ENCODE peak calls at places on chromosomes 4 and X, in nine cellular contexts. Y is AG09309, K is tibial nerve, D is cardiac fibroblast, H is heart left ventricle, G is GM12865, Z is lower leg skin, X is fibroblast of mammary gland, U is Peyer's patch. P is an unnamed sample.

GRCh38 chr4:71456841-71457240 is 118.0 kb downstream of the SLC4A4 start:
- DNase-seq in Y (peak), K (no peak), D (peak), H (no peak), G (no peak), Z (no peak), X (peak), U (no peak), P (peak)

GRCh38 chrX:53153581-53153980 is 59.6 kb downstream of the KANTR start:
- DNase-seq in Y (no peak), K (no peak), D (no peak), H (no peak), G (no peak), Z (no peak), X (no peak), U (no peak), P (no peak)

GRCh38 chr4:184792334-184792733 is 33.4 kb downstream of the ACSL1 start:
- DNase-seq in Y (no peak), K (no peak), D (no peak), H (no peak), G (no peak), Z (no peak), X (no peak), U (no peak), P (no peak)

GRCh38 chrX:77704881-77705280 is 81.1 kb downstream of the ATRX start:
- DNase-seq in Y (no peak), K (no peak), D (no peak), H (no peak), G (no peak), Z (no peak), X (no peak), U (no peak), P (no peak)

GRCh38 chr4:148984951-148985350 is 542.7 kb upstream of the NR3C2 start:
- DNase-seq in Y (no peak), K (no peak), D (no peak), H (no peak), G (no peak), Z (no peak), X (no peak), U (no peak), P (no peak)

GRCh38 chr4:813900-814299 is 12.0 kb downstream of the CPLX1 start:
- DNase-seq in Y (no peak), K (no peak), D (no peak), H (no peak), G (peak), Z (no peak), X (no peak), U (no peak), P (no peak)

GRCh38 chrX:20140410-20140809 is 1.2 kb downstream of the EIF1AX start:
- DNase-seq in Y (no peak), K (no peak), D (peak), H (no peak), G (peak), Z (no peak), X (no peak), U (no peak), P (no peak)

GRCh38 chr4:174450452-174450851 is 71.8 kb downstream of the HPGD start:
- DNase-seq in Y (no peak), K (no peak), D (no peak), H (no peak), G (no peak), Z (no peak), X (no peak), U (no peak), P (peak)

GRCh38 chrX:97367149-97367548 is 483.4 kb downstream of the RPA4 start:
- DNase-seq in Y (peak), K (no peak), D (peak), H (no peak), G (no peak), Z (no peak), X (peak), U (no peak), P (peak)

GRCh38 chr4:40719008-40719623 is 30.6 kb upstream of the NSUN7 start:
- DNase-seq in Y (peak), K (no peak), D (peak), H (no peak), G (peak), Z (no peak), X (peak), U (no peak), P (peak)

GRCh38 chrX:132858018-132858417 is 100.4 kb downstream of the HS6ST2 start:
- DNase-seq in Y (no peak), K (no peak), D (peak), H (no peak), G (no peak), Z (no peak), X (peak), U (no peak), P (no peak)

GRCh38 chr4:84441758-84442377 is 57.2 kb downstream of the NKX6-1 start:
- DNase-seq in Y (no peak), K (no peak), D (no peak), H (no peak), G (no peak), Z (no peak), X (no peak), U (no peak), P (no peak)

GRCh38 chr4:186722856-186723206 is 825 bp downstream of the FAT1 start:
- DNase-seq in Y (no peak), K (no peak), D (no peak), H (no peak), G (no peak), Z (no peak), X (peak), U (no peak), P (peak)

GRCh38 chr4:33837043-33837442 is 2407.3 kb downstream of the ARAP2 start:
- DNase-seq in Y (peak), K (no peak), D (peak), H (no peak), G (no peak), Z (no peak), X (peak), U (no peak), P (peak)

GRCh38 chr4:10034612-10035104 is 13.4 kb upstream of the SLC2A9 start:
- DNase-seq in Y (no peak), K (no peak), D (no peak), H (no peak), G (no peak), Z (peak), X (no peak), U (no peak), P (no peak)

GRCh38 chrX:100995469-100995868 is 26.0 kb downstream of the ARL13A start:
- DNase-seq in Y (peak), K (no peak), D (peak), H (no peak), G (no peak), Z (no peak), X (peak), U (no peak), P (peak)

GRCh38 chr4:181261279-181261678 is 981.9 kb upstream of the TENM3 start:
- DNase-seq in Y (no peak), K (no peak), D (no peak), H (no peak), G (no peak), Z (no peak), X (peak), U (no peak), P (no peak)

GRCh38 chr4:112516401-112517066 is 554 bp upstream of the NEUROG2 start:
- DNase-seq in Y (no peak), K (no peak), D (no peak), H (no peak), G (peak), Z (peak), X (no peak), U (no peak), P (no peak)

GRCh38 chr4:48604041-48604440 is 114.0 kb downstream of the ZAR1 start:
- DNase-seq in Y (no peak), K (no peak), D (no peak), H (no peak), G (no peak), Z (no peak), X (no peak), U (no peak), P (no peak)

GRCh38 chr4:18923496-18924161 is 902.1 kb upstream of the LCORL start:
- DNase-seq in Y (no peak), K (no peak), D (no peak), H (no peak), G (no peak), Z (no peak), X (no peak), U (no peak), P (no peak)

GRCh38 chr4:61520176-61520575 is 320.1 kb downstream of the ADGRL3 start:
- DNase-seq in Y (no peak), K (no peak), D (peak), H (no peak), G (no peak), Z (no peak), X (no peak), U (no peak), P (no peak)

GRCh38 chr4:46432923-46433322 is 43.0 kb upstream of the GABRA2 start:
- DNase-seq in Y (no peak), K (no peak), D (peak), H (no peak), G (no peak), Z (no peak), X (peak), U (no peak), P (no peak)

GRCh38 chr4:157220026-157220881 is at the start of gene GRIA2:
- DNase-seq in Y (peak), K (no peak), D (peak), H (peak), G (no peak), Z (peak), X (peak), U (no peak), P (peak)

GRCh38 chrX:101691823-101692222 is 32.2 kb upstream of the ARMCX2 start:
- DNase-seq in Y (no peak), K (no peak), D (no peak), H (no peak), G (no peak), Z (no peak), X (no peak), U (no peak), P (no peak)

GRCh38 chrX:44828008-44828605 is 15.7 kb upstream of the DUSP21 start:
- DNase-seq in Y (peak), K (no peak), D (peak), H (no peak), G (no peak), Z (no peak), X (peak), U (no peak), P (peak)

GRCh38 chr4:161382655-161383054 is 781.1 kb downstream of the FSTL5 start:
- DNase-seq in Y (no peak), K (no peak), D (no peak), H (no peak), G (no peak), Z (no peak), X (no peak), U (no peak), P (no peak)

GRCh38 chrX:125378205-125378604 is 58.5 kb downstream of the TEX13C start:
- DNase-seq in Y (no peak), K (no peak), D (no peak), H (no peak), G (no peak), Z (no peak), X (no peak), U (no peak), P (no peak)

GRCh38 chr4:136400829-136401228 is 1131.5 kb downstream of the PCDH18 start:
- DNase-seq in Y (no peak), K (no peak), D (no peak), H (no peak), G (no peak), Z (no peak), X (no peak), U (no peak), P (no peak)

GRCh38 chr4:112053825-112054224 is 91.4 kb upstream of the FAM241A start:
- DNase-seq in Y (no peak), K (no peak), D (no peak), H (no peak), G (no peak), Z (no peak), X (no peak), U (no peak), P (no peak)

GRCh38 chr4:70778888-70779422 is 57.2 kb downstream of the RUFY3 start:
- DNase-seq in Y (no peak), K (no peak), D (no peak), H (no peak), G (no peak), Z (no peak), X (peak), U (no peak), P (peak)

GRCh38 chr4:121758896-121759568 is 5.9 kb downstream of the SMIM43 start:
- DNase-seq in Y (no peak), K (no peak), D (peak), H (no peak), G (no peak), Z (no peak), X (peak), U (no peak), P (peak)

GRCh38 chr4:76753814-76754213 is 144.1 kb downstream of the SOWAHB start:
- DNase-seq in Y (no peak), K (no peak), D (peak), H (no peak), G (no peak), Z (no peak), X (peak), U (no peak), P (peak)

GRCh38 chr4:74874785-74875367 is 58.0 kb upstream of the PARM1 start:
- DNase-seq in Y (peak), K (no peak), D (peak), H (no peak), G (peak), Z (no peak), X (peak), U (no peak), P (peak)

GRCh38 chr4:70714061-70714468 is 7.7 kb upstream of the RUFY3 start:
- DNase-seq in Y (no peak), K (no peak), D (no peak), H (no peak), G (no peak), Z (no peak), X (no peak), U (no peak), P (peak)

GRCh38 chr4:48635310-48635709 is 144.8 kb downstream of the FRYL start:
- DNase-seq in Y (no peak), K (no peak), D (peak), H (no peak), G (peak), Z (no peak), X (peak), U (no peak), P (peak)

GRCh38 chrX:155968106-155968714 is 29.3 kb upstream of the IL9R start:
- DNase-seq in Y (no peak), K (no peak), D (no peak), H (no peak), G (peak), Z (no peak), X (no peak), U (no peak), P (no peak)

GRCh38 chrX:140815868-140816267 is 106.3 kb downstream of the LINC00632 start:
- DNase-seq in Y (peak), K (no peak), D (peak), H (no peak), G (no peak), Z (no peak), X (peak), U (no peak), P (peak)

GRCh38 chrX:140822184-140822583 is 112.6 kb downstream of the LINC00632 start:
- DNase-seq in Y (no peak), K (no peak), D (no peak), H (no peak), G (no peak), Z (no peak), X (no peak), U (no peak), P (no peak)

GRCh38 chrX:140822861-140823260 is 113.3 kb downstream of the LINC00632 start:
- DNase-seq in Y (no peak), K (no peak), D (no peak), H (no peak), G (no peak), Z (no peak), X (no peak), U (no peak), P (no peak)

GRCh38 chrX:140821280-140821679 is 111.7 kb downstream of the LINC00632 start:
- DNase-seq in Y (no peak), K (no peak), D (no peak), H (no peak), G (no peak), Z (no peak), X (no peak), U (no peak), P (no peak)

GRCh38 chrX:140817943-140818342 is 108.4 kb downstream of the LINC00632 start:
- DNase-seq in Y (peak), K (no peak), D (peak), H (no peak), G (peak), Z (no peak), X (peak), U (no peak), P (peak)
- TF ChIP-seq CTCF in Y (peak), K (peak), D (peak), H (peak), G (peak), Z (no peak), X (peak), U (peak), P (peak)

GRCh38 chr4:153522800-153523089 is 56.6 kb downstream of the TMEM131L start:
- DNase-seq in Y (no peak), K (no peak), D (no peak), H (no peak), G (peak), Z (no peak), X (no peak), U (no peak), P (no peak)

GRCh38 chr4:153520227-153520626 is 54.1 kb downstream of the TMEM131L start:
- DNase-seq in Y (no peak), K (no peak), D (no peak), H (no peak), G (no peak), Z (no peak), X (no peak), U (no peak), P (no peak)

GRCh38 chr4:153520871-153521329 is 54.7 kb downstream of the TMEM131L start:
- DNase-seq in Y (no peak), K (no peak), D (no peak), H (no peak), G (peak), Z (peak), X (no peak), U (no peak), P (no peak)

GRCh38 chr4:153521995-153522799 is 56.0 kb downstream of the TMEM131L start:
- DNase-seq in Y (no peak), K (no peak), D (no peak), H (no peak), G (peak), Z (no peak), X (no peak), U (peak), P (no peak)

GRCh38 chr4:153521467-153521866 is 55.3 kb downstream of the TMEM131L start:
- DNase-seq in Y (no peak), K (no peak), D (no peak), H (no peak), G (peak), Z (no peak), X (no peak), U (peak), P (no peak)
- H3K4me3 ChIP-seq in Y (no peak), K (no peak), D (no peak), H (no peak), G (peak), Z (no peak), X (no peak), U (no peak), P (no peak)

GRCh38 chrX:22746081-22746480 is 253.7 kb upstream of the DDX53 start:
- DNase-seq in Y (no peak), K (no peak), D (no peak), H (no peak), G (no peak), Z (no peak), X (no peak), U (no peak), P (no peak)

DNA sequence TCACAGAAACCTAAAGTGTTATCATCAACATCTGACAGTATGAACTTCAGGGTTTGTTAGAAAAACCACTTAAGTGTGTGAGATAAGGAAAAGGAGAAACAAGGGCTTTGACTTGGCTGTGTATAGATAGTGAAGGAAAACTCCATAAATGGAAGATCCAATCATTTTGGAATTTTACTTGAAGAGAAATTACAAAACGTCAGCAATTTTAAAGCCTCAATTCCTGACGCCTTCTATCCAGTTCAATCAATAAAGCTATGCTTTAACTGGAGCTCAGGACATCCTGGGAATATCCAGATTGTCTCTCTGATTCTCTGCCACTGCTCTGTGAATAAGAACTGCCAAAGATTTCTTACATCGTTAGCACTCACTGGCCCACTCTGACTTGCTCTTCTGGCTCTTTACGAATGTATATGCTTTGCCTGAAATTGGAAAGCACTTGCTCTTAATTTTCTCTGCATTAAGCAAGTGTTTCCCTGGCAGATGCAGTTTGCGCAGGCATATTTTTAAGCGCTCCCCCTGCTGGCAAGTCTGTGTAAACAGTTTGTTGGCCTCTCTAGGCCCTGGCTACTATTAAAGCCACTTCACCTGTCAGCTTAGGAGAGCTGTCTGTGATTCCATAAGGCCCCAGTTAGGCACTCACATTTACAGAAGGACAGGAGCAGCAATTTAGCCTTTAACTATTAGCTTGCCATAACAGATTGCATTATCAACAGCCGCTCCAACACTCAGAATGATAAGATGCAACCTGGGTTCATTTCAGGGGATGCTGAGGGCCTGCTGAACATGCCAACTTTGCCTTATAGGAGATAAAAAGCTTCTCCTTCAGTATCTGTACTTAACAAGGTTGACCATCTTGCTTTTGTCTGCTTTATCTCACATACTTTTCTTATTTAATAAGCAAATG is 251.4 kb upstream of the DDX53 start:
- DNase-seq in Y (peak), K (no peak), D (peak), H (no peak), G (peak), Z (no peak), X (peak), U (no peak), P (peak)
- TF ChIP-seq CTCF in Y (peak), K (peak), D (peak), H (peak), G (peak), Z (no peak), X (peak), U (peak), P (peak)

DNA sequence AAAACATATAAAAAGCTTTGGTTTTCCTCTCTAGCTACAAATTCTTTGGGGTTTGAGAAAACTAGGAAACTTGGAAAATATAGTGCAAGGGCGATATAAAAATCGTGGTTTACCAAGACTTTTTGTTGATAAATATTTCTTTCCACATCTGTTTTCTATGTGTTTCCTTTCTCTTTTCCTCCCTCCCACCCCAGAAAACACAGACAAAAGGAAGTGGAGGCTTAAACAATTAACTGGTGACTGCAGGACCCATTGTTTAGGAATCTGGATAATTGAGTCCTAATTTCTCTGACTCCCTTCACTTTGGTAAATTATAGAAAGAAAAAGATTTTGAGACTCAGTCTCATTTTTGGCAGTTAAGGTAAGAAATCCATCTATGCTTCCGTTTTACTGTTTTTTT is 203.8 kb downstream of the SPRY1 start:
- DNase-seq in Y (no peak), K (no peak), D (peak), H (no peak), G (no peak), Z (no peak), X (no peak), U (no peak), P (no peak)
- H3K4me3 ChIP-seq in Y (no peak), K (no peak), D (no peak), H (no peak), G (no peak), Z (no peak), X (no peak), U (no peak), P (no peak)

GRCh38 chrX:107777536-107777832 is at the start of gene NCBP2L:
- DNase-seq in Y (no peak), K (no peak), D (no peak), H (no peak), G (no peak), Z (no peak), X (no peak), U (no peak), P (no peak)

GRCh38 chrX:107775000-107775733 is 420 bp downstream of the TSC22D3 start:
- DNase-seq in Y (no peak), K (no peak), D (no peak), H (no peak), G (no peak), Z (no peak), X (no peak), U (no peak), P (peak)

GRCh38 chrX:107776649-107777535 is 641 bp upstream of the NCBP2L start:
- DNase-seq in Y (peak), K (peak), D (peak), H (peak), G (peak), Z (peak), X (peak), U (peak), P (peak)

GRCh38 chrX:107773906-107774435 is 1.6 kb downstream of the TSC22D3 start:
- DNase-seq in Y (no peak), K (no peak), D (no peak), H (no peak), G (no peak), Z (peak), X (no peak), U (no peak), P (no peak)

GRCh38 chrX:107775734-107776511 is at the start of gene TSC22D3:
- DNase-seq in Y (peak), K (peak), D (peak), H (peak), G (peak), Z (peak), X (peak), U (peak), P (peak)
- TF ChIP-seq CTCF in Y (peak), K (no peak), D (peak), H (no peak), G (no peak), Z (no peak), X (no peak), U (peak), P (no peak)

GRCh38 chr4:138255917-138256597 is 13.9 kb upstream of the SLC7A11 start:
- DNase-seq in Y (no peak), K (no peak), D (no peak), H (no peak), G (no peak), Z (no peak), X (no peak), U (no peak), P (no peak)
- H3K4me3 ChIP-seq in Y (no peak), K (no peak), D (no peak), H (no peak), G (no peak), Z (no peak), X (no peak), U (no peak), P (no peak)